ENCODE peak calls at places on chromosomes 11 and 22, in six cellular contexts. One of them, this sample, is unnamed. For H3K9me3, the result is how much of the 10 kb centered on the place peaks cover.

GRCh38 chr11:65425105-65425970 is 2.7 kb downstream of the NEAT1 start:
- DNase-seq in neural progenitor cell: peak
- DNase-seq in GM23248: peak
- DNase-seq in HCT116: peak
- DNase-seq in SK-N-SH: no peak
- DNase-seq in hepatocyte: no peak
- DNase-seq in this sample: peak

GRCh38 chr11:9745411-9746211 is 81.7 kb downstream of the SWAP70 start:
- DNase-seq in neural progenitor cell: no peak
- DNase-seq in GM23248: no peak
- DNase-seq in HCT116: no peak
- DNase-seq in SK-N-SH: no peak
- DNase-seq in hepatocyte: no peak
- DNase-seq in this sample: no peak

GRCh38 chr11:16469968-16470367 is 113.6 kb upstream of the SOX6 start:
- DNase-seq in neural progenitor cell: no peak
- DNase-seq in GM23248: no peak
- DNase-seq in HCT116: no peak
- DNase-seq in SK-N-SH: no peak
- DNase-seq in hepatocyte: no peak
- DNase-seq in this sample: no peak

GRCh38 chr11:10019906-10020682 is 273.9 kb downstream of the SBF2 start:
- DNase-seq in neural progenitor cell: no peak
- DNase-seq in GM23248: peak
- DNase-seq in HCT116: no peak
- DNase-seq in SK-N-SH: no peak
- DNase-seq in hepatocyte: peak
- DNase-seq in this sample: no peak

GRCh38 chr11:108508653-108509593 is 10.7 kb upstream of the POGLUT3 start:
- DNase-seq in neural progenitor cell: no peak
- DNase-seq in GM23248: no peak
- DNase-seq in HCT116: no peak
- DNase-seq in SK-N-SH: no peak
- DNase-seq in hepatocyte: no peak
- DNase-seq in this sample: no peak

GRCh38 chr22:39177456-39177775 is 24.9 kb upstream of the CBX7 start:
- DNase-seq in neural progenitor cell: no peak
- DNase-seq in GM23248: peak
- DNase-seq in HCT116: no peak
- DNase-seq in SK-N-SH: no peak
- DNase-seq in hepatocyte: no peak
- DNase-seq in this sample: no peak

GRCh38 chr11:59154585-59154984 is 11.9 kb downstream of the FAM111A start:
- DNase-seq in neural progenitor cell: no peak
- DNase-seq in GM23248: no peak
- DNase-seq in HCT116: no peak
- DNase-seq in SK-N-SH: no peak
- DNase-seq in hepatocyte: peak
- DNase-seq in this sample: peak

GRCh38 chr11:73141031-73141308 is 1.1 kb downstream of the FCHSD2 start:
- DNase-seq in neural progenitor cell: no peak
- DNase-seq in GM23248: peak
- DNase-seq in HCT116: no peak
- DNase-seq in SK-N-SH: peak
- DNase-seq in hepatocyte: peak
- DNase-seq in this sample: peak

GRCh38 chr11:5007561-5007960 is 12.9 kb downstream of the OR51L1 start:
- DNase-seq in neural progenitor cell: no peak
- DNase-seq in GM23248: peak
- DNase-seq in HCT116: no peak
- DNase-seq in SK-N-SH: no peak
- DNase-seq in hepatocyte: no peak
- DNase-seq in this sample: no peak

GRCh38 chr11:61437496-61437895 is 7.6 kb downstream of the SDHAF2 start:
- DNase-seq in neural progenitor cell: no peak
- DNase-seq in GM23248: no peak
- DNase-seq in HCT116: no peak
- DNase-seq in SK-N-SH: no peak
- DNase-seq in hepatocyte: no peak
- DNase-seq in this sample: no peak

GRCh38 chr11:134069996-134070845 is 1.3 kb downstream of the JAM3 start:
- DNase-seq in neural progenitor cell: peak
- DNase-seq in GM23248: no peak
- DNase-seq in HCT116: no peak
- DNase-seq in SK-N-SH: no peak
- DNase-seq in hepatocyte: no peak
- DNase-seq in this sample: no peak

GRCh38 chr11:109041876-109042275 is 377.0 kb downstream of the DDX10 start:
- DNase-seq in neural progenitor cell: no peak
- DNase-seq in GM23248: peak
- DNase-seq in HCT116: no peak
- DNase-seq in SK-N-SH: no peak
- DNase-seq in hepatocyte: no peak
- DNase-seq in this sample: no peak

GRCh38 chr11:36356201-36356600 is 60.1 kb downstream of the PRR5L start:
- DNase-seq in neural progenitor cell: no peak
- DNase-seq in GM23248: peak
- DNase-seq in HCT116: no peak
- DNase-seq in SK-N-SH: no peak
- DNase-seq in hepatocyte: no peak
- DNase-seq in this sample: no peak

GRCh38 chr22:37498289-37498909 is 12.2 kb upstream of the MFNG start:
- DNase-seq in neural progenitor cell: peak
- DNase-seq in GM23248: no peak
- DNase-seq in HCT116: no peak
- DNase-seq in SK-N-SH: peak
- DNase-seq in hepatocyte: peak
- DNase-seq in this sample: no peak

GRCh38 chr22:21615731-21616130 is 14.1 kb downstream of the YDJC start:
- DNase-seq in neural progenitor cell: no peak
- DNase-seq in GM23248: no peak
- DNase-seq in HCT116: no peak
- DNase-seq in SK-N-SH: no peak
- DNase-seq in hepatocyte: no peak
- DNase-seq in this sample: no peak

GRCh38 chr22:41620646-41621098 is at the start of gene DESI1:
- DNase-seq in neural progenitor cell: no peak
- DNase-seq in GM23248: peak
- DNase-seq in HCT116: no peak
- DNase-seq in SK-N-SH: no peak
- DNase-seq in hepatocyte: peak
- DNase-seq in this sample: no peak

GRCh38 chr11:40188848-40189247 is 1270.6 kb downstream of the LRRC4C start:
- DNase-seq in neural progenitor cell: no peak
- DNase-seq in GM23248: no peak
- DNase-seq in HCT116: no peak
- DNase-seq in SK-N-SH: no peak
- DNase-seq in hepatocyte: peak
- DNase-seq in this sample: no peak

GRCh38 chr11:103863497-103863896 is 172.9 kb upstream of the DDI1 start:
- DNase-seq in neural progenitor cell: no peak
- DNase-seq in GM23248: peak
- DNase-seq in HCT116: no peak
- DNase-seq in SK-N-SH: no peak
- DNase-seq in hepatocyte: no peak
- DNase-seq in this sample: no peak

GRCh38 chr11:12602421-12602820 is 71.8 kb upstream of the TEAD1 start:
- DNase-seq in neural progenitor cell: no peak
- DNase-seq in GM23248: peak
- DNase-seq in HCT116: no peak
- DNase-seq in SK-N-SH: no peak
- DNase-seq in hepatocyte: no peak
- DNase-seq in this sample: peak
- H2AFZ ChIP-seq in neural progenitor cell: no peak
- H2AFZ ChIP-seq in GM23248: no peak
- H2AFZ ChIP-seq in HCT116: no peak
- H2AFZ ChIP-seq in SK-N-SH: no peak
- H2AFZ ChIP-seq in hepatocyte: no peak
- H2AFZ ChIP-seq in this sample: peak

GRCh38 chr11:68956547-68957254 is 24.1 kb downstream of the MRGPRD start:
- DNase-seq in neural progenitor cell: no peak
- DNase-seq in GM23248: no peak
- DNase-seq in HCT116: no peak
- DNase-seq in SK-N-SH: no peak
- DNase-seq in hepatocyte: no peak
- DNase-seq in this sample: no peak

GRCh38 chr11:68960299-68961071 is 20.3 kb downstream of the MRGPRD start:
- DNase-seq in neural progenitor cell: no peak
- DNase-seq in GM23248: no peak
- DNase-seq in HCT116: no peak
- DNase-seq in SK-N-SH: peak
- DNase-seq in hepatocyte: no peak
- DNase-seq in this sample: no peak

GRCh38 chr11:68959465-68960298 is 21.1 kb downstream of the MRGPRD start:
- DNase-seq in neural progenitor cell: no peak
- DNase-seq in GM23248: no peak
- DNase-seq in HCT116: no peak
- DNase-seq in SK-N-SH: peak
- DNase-seq in hepatocyte: no peak
- DNase-seq in this sample: no peak

GRCh38 chr11:68956142-68956541 is 24.6 kb downstream of the MRGPRD start:
- DNase-seq in neural progenitor cell: peak
- DNase-seq in GM23248: peak
- DNase-seq in HCT116: no peak
- DNase-seq in SK-N-SH: peak
- DNase-seq in hepatocyte: no peak
- DNase-seq in this sample: no peak

DNA sequence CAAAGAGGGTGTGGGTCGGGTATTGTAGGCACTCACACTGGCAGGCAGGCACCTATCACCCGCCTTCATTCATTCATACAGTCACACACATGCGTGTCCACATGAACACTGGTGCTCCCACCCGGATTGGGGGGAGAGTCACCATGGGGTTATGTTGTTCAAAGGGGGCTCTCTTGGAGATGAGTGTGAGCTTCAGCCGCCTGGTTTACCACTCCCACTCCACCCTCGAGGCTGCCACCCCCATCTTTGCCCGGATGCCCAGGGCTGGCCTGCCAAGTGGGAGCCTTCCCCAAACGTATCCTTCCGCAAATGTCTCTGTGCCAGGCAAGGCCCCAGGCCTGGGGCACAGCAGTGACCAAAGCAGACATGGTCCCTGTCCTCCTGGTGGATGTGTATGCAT is 22.6 kb downstream of the MRGPRD start:
- DNase-seq in neural progenitor cell: no peak
- DNase-seq in GM23248: no peak
- DNase-seq in HCT116: no peak
- DNase-seq in SK-N-SH: peak
- DNase-seq in hepatocyte: no peak
- DNase-seq in this sample: no peak
- H3K9me3 ChIP-seq in neural progenitor cell: under half
- H3K9me3 ChIP-seq in GM23248: under half
- H3K9me3 ChIP-seq in HCT116: under half
- H3K9me3 ChIP-seq in SK-N-SH: under half
- H3K9me3 ChIP-seq in hepatocyte: under half
- H3K9me3 ChIP-seq in this sample: under half

DNA sequence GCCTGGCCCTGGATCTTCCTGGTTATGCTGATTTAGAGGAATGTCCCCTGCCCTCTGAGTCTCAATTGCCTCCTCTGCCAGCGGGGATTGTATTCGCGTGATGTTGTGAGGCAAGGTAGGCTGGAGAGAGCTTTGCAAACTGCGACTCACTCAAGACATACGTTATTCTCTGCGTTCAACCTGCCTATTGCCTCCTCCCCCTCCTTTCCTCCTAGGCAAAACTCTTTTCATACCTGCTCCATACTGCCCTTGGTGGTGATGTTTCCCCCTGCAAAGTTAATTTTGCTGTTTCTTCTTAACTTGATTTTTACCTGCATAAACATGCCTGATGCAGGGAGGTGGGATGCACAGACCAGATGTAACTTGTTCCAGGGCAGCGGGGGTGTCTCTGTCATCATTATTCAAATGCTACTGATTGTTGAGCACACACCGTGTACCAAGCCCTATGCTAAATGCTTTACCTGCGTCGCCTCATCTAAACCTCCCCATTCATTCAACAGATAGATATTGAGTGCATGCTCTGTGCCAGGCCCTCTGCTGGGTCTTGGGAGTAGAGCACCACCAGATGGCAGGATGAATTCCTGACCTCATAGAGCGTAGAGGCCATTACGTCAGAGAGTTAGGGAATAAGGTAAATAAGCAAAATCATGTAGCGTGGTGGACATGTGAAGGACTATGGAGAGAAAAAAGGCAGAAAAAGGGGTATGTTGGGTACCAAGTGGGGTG is 29.0 kb downstream of the SGSM1 start:
- DNase-seq in neural progenitor cell: peak
- DNase-seq in GM23248: peak
- DNase-seq in HCT116: peak
- DNase-seq in SK-N-SH: peak
- DNase-seq in hepatocyte: peak
- DNase-seq in this sample: peak
- TF ChIP-seq EZH2phosphoT487 in neural progenitor cell: no peak
- TF ChIP-seq EZH2phosphoT487 in GM23248: no peak
- TF ChIP-seq EZH2phosphoT487 in HCT116: no peak
- TF ChIP-seq EZH2phosphoT487 in SK-N-SH: no peak
- TF ChIP-seq EZH2phosphoT487 in hepatocyte: no peak
- TF ChIP-seq EZH2phosphoT487 in this sample: no peak

GRCh38 chr11:41431784-41432183 is 27.7 kb downstream of the LRRC4C start:
- DNase-seq in neural progenitor cell: peak
- DNase-seq in GM23248: no peak
- DNase-seq in HCT116: no peak
- DNase-seq in SK-N-SH: peak
- DNase-seq in hepatocyte: peak
- DNase-seq in this sample: no peak
- H2AFZ ChIP-seq in neural progenitor cell: no peak
- H2AFZ ChIP-seq in GM23248: no peak
- H2AFZ ChIP-seq in HCT116: no peak
- H2AFZ ChIP-seq in SK-N-SH: no peak
- H2AFZ ChIP-seq in hepatocyte: no peak
- H2AFZ ChIP-seq in this sample: no peak

DNA sequence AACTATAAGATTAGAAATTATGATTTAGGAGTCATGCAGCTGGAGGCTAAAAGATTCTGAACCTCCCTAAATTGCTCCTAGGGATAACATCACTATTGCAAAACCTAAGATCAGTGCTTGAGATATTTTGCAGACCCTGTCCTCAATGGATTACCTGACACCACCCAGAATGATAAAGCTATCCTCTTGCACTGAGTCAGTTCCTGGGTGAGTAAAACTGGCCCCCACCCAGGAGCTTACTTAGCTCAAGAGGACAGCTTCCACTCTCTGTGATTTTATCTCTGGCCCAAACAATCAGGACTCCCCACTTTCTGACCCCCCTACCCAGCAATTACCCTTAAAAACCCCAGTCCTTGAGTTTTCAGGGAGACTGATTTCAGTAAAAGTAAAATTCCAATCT is 2074.4 kb upstream of the RAG2 start:
- DNase-seq in neural progenitor cell: no peak
- DNase-seq in GM23248: no peak
- DNase-seq in HCT116: no peak
- DNase-seq in SK-N-SH: no peak
- DNase-seq in hepatocyte: no peak
- DNase-seq in this sample: peak
- H3K9me3 ChIP-seq in neural progenitor cell: under half
- H3K9me3 ChIP-seq in GM23248: under half
- H3K9me3 ChIP-seq in HCT116: under half
- H3K9me3 ChIP-seq in SK-N-SH: under half
- H3K9me3 ChIP-seq in hepatocyte: under half
- H3K9me3 ChIP-seq in this sample: under half